ENCODE peak calls at places on chromosomes 3 and 15, in five cellular contexts. Y is neural progenitor cell, R is PC-3, P is tibial artery, U is tibial nerve. Q is an unnamed sample.

GRCh38 chr15:46410681-46411080 is 775.9 kb downstream of the SQOR start:
- DNase-seq in Y (no peak), R (no peak), P (no peak), U (no peak), Q (no peak)

GRCh38 chr3:74789111-74789510 is 174.7 kb upstream of the CNTN3 start:
- DNase-seq in Y (no peak), R (peak), P (no peak), U (no peak), Q (no peak)

GRCh38 chr3:148903022-148903442 is 37.9 kb downstream of the CPA3 start:
- DNase-seq in Y (no peak), R (peak), P (no peak), U (no peak), Q (no peak)

GRCh38 chr3:14660942-14661341 is 9.4 kb downstream of the CCDC174 start:
- DNase-seq in Y (no peak), R (no peak), P (no peak), U (no peak), Q (no peak)

GRCh38 chr3:195913382-195913781 is 5.0 kb upstream of the TNK2 start:
- DNase-seq in Y (no peak), R (no peak), P (no peak), U (no peak), Q (no peak)

GRCh38 chr3:48155122-48155521 is 33.1 kb downstream of the CDC25A start:
- DNase-seq in Y (no peak), R (peak), P (no peak), U (no peak), Q (no peak)

GRCh38 chr3:142930510-142930909 is 33.0 kb downstream of the PAQR9 start:
- DNase-seq in Y (no peak), R (no peak), P (no peak), U (no peak), Q (no peak)

GRCh38 chr15:33098082-33099058 is 96.1 kb downstream of the FMN1 start:
- DNase-seq in Y (no peak), R (peak), P (no peak), U (no peak), Q (no peak)

GRCh38 chr15:88342666-88343065 is 86.1 kb upstream of the NTRK3 start:
- DNase-seq in Y (no peak), R (no peak), P (no peak), U (no peak), Q (no peak)

GRCh38 chr15:65558997-65559760 is 28.9 kb downstream of the HACD3 start:
- DNase-seq in Y (no peak), R (no peak), P (no peak), U (no peak), Q (no peak)

GRCh38 chr15:100704281-100705055 is 102.1 kb downstream of the ASB7 start:
- DNase-seq in Y (no peak), R (peak), P (no peak), U (no peak), Q (no peak)

GRCh38 chr3:192747145-192747544 is 19.8 kb upstream of the FGF12 start:
- DNase-seq in Y (no peak), R (no peak), P (no peak), U (no peak), Q (no peak)

DNA sequence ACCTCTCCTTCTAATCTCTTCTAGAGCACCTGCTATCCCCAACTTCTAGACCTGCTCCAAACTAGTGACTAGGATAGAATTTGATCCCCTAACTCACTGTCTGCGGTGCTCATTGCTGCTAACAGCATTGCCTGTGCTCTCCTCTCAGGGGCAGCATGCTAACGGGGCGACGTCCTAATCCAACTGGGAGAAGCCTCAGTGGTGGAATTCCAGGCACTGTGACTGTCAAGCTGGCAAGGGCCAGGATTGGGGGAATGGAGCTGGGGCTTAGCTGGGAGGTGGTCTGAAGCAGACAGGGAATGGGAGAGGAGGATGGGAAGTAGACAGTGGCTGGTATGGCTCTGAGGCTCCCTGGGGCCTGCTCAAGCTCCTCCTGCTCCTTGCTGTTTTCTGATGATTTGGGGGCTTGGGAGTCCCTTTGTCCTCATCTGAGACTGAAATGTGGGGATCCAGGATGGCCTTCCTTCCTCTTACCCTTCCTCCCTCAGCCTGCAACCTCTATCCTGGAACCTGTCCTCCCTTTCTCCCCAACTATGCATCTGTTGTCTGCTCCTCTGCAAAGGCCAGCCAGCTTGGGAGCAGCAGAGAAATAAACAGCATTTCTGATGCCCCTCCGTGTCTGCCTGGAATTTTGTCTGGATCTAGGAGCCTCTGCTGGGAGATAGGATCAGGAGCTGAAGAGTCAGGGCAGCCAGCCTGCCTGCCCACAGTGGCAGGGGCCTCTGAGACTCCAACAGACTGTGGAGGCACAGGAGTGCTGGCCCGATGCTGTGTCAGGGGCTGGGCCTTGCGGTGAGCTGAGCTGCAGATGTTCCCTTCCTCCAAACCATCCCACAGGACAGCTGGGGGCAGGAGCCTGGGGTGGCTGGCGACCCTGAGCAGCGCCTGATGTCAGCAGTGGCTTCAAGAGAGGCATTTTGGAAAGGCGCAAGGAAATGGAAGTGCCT is 3.0 kb downstream of the ISLR start:
- DNase-seq in Y (peak), R (no peak), P (peak), U (no peak), Q (peak)
- H3K4me3 ChIP-seq in Y (no peak), R (no peak), P (no peak), U (no peak), Q (no peak)

GRCh38 chr3:160394009-160394392 is 5.0 kb downstream of the IFT80 start:
- DNase-seq in Y (no peak), R (no peak), P (no peak), U (no peak), Q (no peak)
- H3K4me3 ChIP-seq in Y (no peak), R (no peak), P (no peak), U (no peak), Q (no peak)

GRCh38 chr15:49372366-49372765 is 50.7 kb upstream of the FGF7 start:
- DNase-seq in Y (peak), R (no peak), P (no peak), U (no peak), Q (no peak)
- H3K4me3 ChIP-seq in Y (no peak), R (no peak), P (no peak), U (no peak), Q (no peak)

GRCh38 chr15:52528465-52529288 is at the start of gene MYO5A:
- DNase-seq in Y (peak), R (peak), P (peak), U (peak), Q (peak)

GRCh38 chr15:52529289-52529929 is 729 bp upstream of the MYO5A start:
- DNase-seq in Y (no peak), R (no peak), P (no peak), U (no peak), Q (peak)

GRCh38 chr15:52527898-52528464 is 699 bp downstream of the MYO5A start:
- DNase-seq in Y (peak), R (peak), P (peak), U (peak), Q (peak)

GRCh38 chr15:52532427-52532826 is 3.7 kb upstream of the MYO5A start:
- DNase-seq in Y (no peak), R (no peak), P (no peak), U (no peak), Q (no peak)

DNA sequence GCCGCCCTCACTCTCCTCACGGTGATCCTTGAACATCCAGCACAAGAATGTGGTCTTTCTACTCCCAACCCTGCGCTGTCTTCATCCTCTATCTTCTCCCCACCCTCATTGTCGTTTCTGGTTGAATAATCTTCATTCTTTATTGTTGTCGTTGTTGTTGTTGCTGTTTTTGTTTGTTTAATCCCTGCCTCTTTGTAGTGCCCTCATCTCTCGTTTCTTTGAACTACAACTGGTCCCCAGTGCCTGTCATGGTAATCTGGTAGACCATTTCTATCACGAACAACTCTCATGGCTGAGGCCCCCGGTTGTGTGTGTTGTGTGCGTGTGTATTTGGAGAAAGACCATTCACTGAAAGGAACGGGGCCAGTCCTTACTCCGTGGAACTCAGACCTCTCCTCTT is 1.3 kb upstream of the MYO5A start:
- DNase-seq in Y (peak), R (no peak), P (no peak), U (no peak), Q (no peak)
- H3K4me3 ChIP-seq in Y (peak), R (peak), P (peak), U (peak), Q (peak)

GRCh38 chr3:152276688-152277087 is 8.0 kb downstream of the MBNL1 start:
- DNase-seq in Y (no peak), R (no peak), P (no peak), U (no peak), Q (no peak)
- H3K4me3 ChIP-seq in Y (no peak), R (no peak), P (peak), U (no peak), Q (no peak)

DNA sequence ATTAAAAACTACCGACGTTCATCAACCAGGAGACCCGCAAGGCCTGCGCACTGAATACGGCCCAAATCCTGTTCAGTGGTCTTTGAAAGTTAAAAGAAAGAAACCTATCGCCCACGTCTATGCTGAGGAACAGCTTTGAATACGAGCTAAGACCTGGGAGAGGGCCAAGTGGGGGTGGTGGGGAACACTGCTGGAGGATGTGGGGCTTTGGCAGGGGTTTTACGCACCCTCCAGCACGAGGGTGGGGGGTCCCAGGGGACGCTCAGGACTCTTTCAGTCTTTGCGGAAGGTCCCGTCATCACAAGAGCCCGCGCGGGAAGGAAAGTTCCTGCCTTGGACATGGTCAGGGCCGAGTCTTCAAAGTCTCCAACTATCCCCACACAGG is 11.3 kb downstream of the SHOX2 start:
- DNase-seq in Y (peak), R (no peak), P (no peak), U (peak), Q (no peak)
- H3K4me3 ChIP-seq in Y (peak), R (no peak), P (peak), U (no peak), Q (no peak)

GRCh38 chr3:27097171-27097570 is 272.0 kb downstream of the NEK10 start:
- DNase-seq in Y (no peak), R (no peak), P (no peak), U (no peak), Q (no peak)
- H3K4me3 ChIP-seq in Y (no peak), R (no peak), P (no peak), U (no peak), Q (no peak)

GRCh38 chr15:48373855-48374421 is 42.7 kb downstream of the DUT start:
- DNase-seq in Y (no peak), R (peak), P (peak), U (no peak), Q (no peak)
- H3K4me3 ChIP-seq in Y (no peak), R (no peak), P (no peak), U (no peak), Q (no peak)

GRCh38 chr15:62591842-62592838 is 427.1 kb upstream of the C2CD4B start:
- DNase-seq in Y (no peak), R (peak), P (no peak), U (no peak), Q (no peak)
- H3K4me3 ChIP-seq in Y (no peak), R (no peak), P (no peak), U (no peak), Q (no peak)

GRCh38 chr3:97967966-97968365 is 4.3 kb downstream of the RIOX2 start:
- DNase-seq in Y (peak), R (no peak), P (no peak), U (no peak), Q (no peak)
- H3K4me3 ChIP-seq in Y (no peak), R (no peak), P (no peak), U (no peak), Q (no peak)